ENCODE peak calls at places on chromosomes 4 and X, in four cellular contexts. P is stimulated activated CD8-positive, alpha-beta memory T cell treated with anti-CD3 and anti-CD28 coated beads, Interleukin-12 subunit alpha, Interleukin-12 subunit beta, amount 100 ng/mL, for 4 hours; Y is GM03348; F is nephron progenitor cell. A is an unnamed sample.
A peak's percentile ranks its signal among the peaks of the same experiment; 100 is the strongest.

GRCh38 chr4:15779336-15779735 is 1.2 kb downstream of the CD38 start:
- DNase-seq in Y (peak; percentile 76), F (peak; percentile 32), P (no peak), A (peak; percentile 56)

GRCh38 chrX:148310402-148311200 is 189.8 kb upstream of the AFF2 start:
- DNase-seq in Y (no peak), P (no peak), F (no peak), A (no peak)

GRCh38 chrX:35150052-35150451 is 207.5 kb downstream of the FAM47B start:
- DNase-seq in P (no peak), Y (no peak), F (no peak), A (no peak)

GRCh38 chr4:98248984-98249383 is 12.2 kb upstream of the RAP1GDS1 start:
- DNase-seq in F (no peak), P (no peak), Y (no peak), A (no peak)

GRCh38 chr4:74267998-74268606 is 40.2 kb upstream of the EPGN start:
- DNase-seq in P (no peak), F (no peak), Y (peak; percentile 57), A (no peak)

GRCh38 chrX:69503835-69504625 is at the start of gene NALF2:
- DNase-seq in F (peak; percentile 83), P (no peak), Y (peak; percentile 64), A (peak; percentile 84)

GRCh38 chr4:129223955-129224354 is 128.0 kb downstream of the C4orf33 start:
- DNase-seq in F (no peak), Y (no peak), P (no peak), A (no peak)

GRCh38 chr4:78612398-78613005 is 60.9 kb downstream of the ANXA3 start:
- DNase-seq in P (no peak), Y (peak; percentile 57), F (no peak), A (no peak)

GRCh38 chr4:106868381-106869035 is 167.6 kb downstream of the DKK2 start:
- DNase-seq in Y (peak; percentile 16), F (no peak), P (no peak), A (no peak)

GRCh38 chr4:110195561-110196205 is 2.7 kb downstream of the ELOVL6 start:
- DNase-seq in F (no peak), Y (no peak), P (peak; percentile 3), A (no peak)

GRCh38 chr4:73831569-73831968 is 4.9 kb upstream of the CXCL6 start:
- DNase-seq in Y (peak; percentile 31), P (no peak), F (no peak), A (no peak)

GRCh38 chr4:80215449-80216052 is 18.2 kb downstream of the PRDM8 start:
- DNase-seq in F (no peak), P (no peak), Y (peak; percentile 50), A (no peak)

GRCh38 chrX:136200466-136200865 is 50.7 kb downstream of the MAP7D3 start:
- DNase-seq in F (no peak), P (no peak), Y (peak; percentile 12), A (no peak)

GRCh38 chrX:107700317-107700774 is 72.0 kb downstream of the PRPS1 start:
- DNase-seq in P (no peak), F (no peak), Y (peak; percentile 35), A (no peak)

GRCh38 chr4:143281507-143282169 is 55.0 kb upstream of the GAB1 start:
- DNase-seq in Y (no peak), P (no peak), F (no peak), A (no peak)

GRCh38 chr4:37970702-37971101 is 10.5 kb downstream of the PTTG2 start:
- DNase-seq in F (no peak), Y (peak; percentile 34), P (no peak), A (no peak)

GRCh38 chr4:37000281-37000680 is 244.3 kb upstream of the NWD2 start:
- DNase-seq in Y (no peak), P (no peak), F (no peak), A (no peak)

A was measured in ecto neural progenitor cell.